ENCODE peak calls at places on chromosomes 13 and 19, in seven cellular contexts. J, T, O, G, P, M and A are unnamed samples.

GRCh38 chr13:97468331-97468730 is 34.4 kb downstream of the RAP2A start:
- DNase-seq in J (no peak), T (no peak), O (no peak), G (no peak), P (peak; percentile 16), M (no peak), A (no peak)

GRCh38 chr13:83340170-83340569 is 542.1 kb downstream of the SLITRK1 start:
- DNase-seq in J (no peak), T (no peak), O (no peak), G (no peak), P (no peak), M (no peak), A (no peak)

GRCh38 chr19:10602330-10603083 is 15.4 kb upstream of the AP1M2 start:
- DNase-seq in J (peak; percentile 90), T (no peak), O (peak; percentile 75), G (peak; percentile 52), P (no peak), M (peak; percentile 84), A (peak; percentile 98)

GRCh38 chr19:38638461-38638860 is 9.0 kb upstream of the ACTN4 start:
- DNase-seq in J (no peak), T (no peak), O (no peak), G (no peak), P (no peak), M (no peak), A (no peak)

GRCh38 chr13:23899555-23899954 is 2.3 kb upstream of the C1QTNF9B start:
- DNase-seq in J (peak; percentile 33), T (peak; percentile 11), O (peak; percentile 36), G (no peak), P (no peak), M (no peak), A (peak; percentile 32)

GRCh38 chr19:33828266-33829075 is 31.8 kb downstream of the KCTD15 start:
- DNase-seq in J (no peak), T (no peak), O (no peak), G (no peak), P (no peak), M (no peak), A (no peak)

GRCh38 chr19:9819590-9819898 is 665 bp upstream of the FBXL12 start:
- DNase-seq in J (no peak), T (no peak), O (no peak), G (no peak), P (no peak), M (no peak), A (no peak)

GRCh38 chr19:16441661-16442071 is 30.1 kb downstream of the EPS15L1 start:
- DNase-seq in J (peak; percentile 71), T (no peak), O (peak; percentile 59), G (no peak), P (no peak), M (no peak), A (no peak)

GRCh38 chr13:60062502-60062901 is 101.2 kb downstream of the DIAPH3 start:
- DNase-seq in J (no peak), T (no peak), O (no peak), G (no peak), P (no peak), M (no peak), A (no peak)

GRCh38 chr13:23433171-23434153 is at the start of gene SACS:
- DNase-seq in J (no peak), T (no peak), O (peak; percentile 68), G (no peak), P (no peak), M (no peak), A (peak; percentile 21)

GRCh38 chr13:91232716-91233115 is 114.8 kb upstream of the MIR17HG start:
- DNase-seq in J (no peak), T (no peak), O (no peak), G (no peak), P (no peak), M (no peak), A (no peak)

GRCh38 chr19:19320362-19321142 is at the start of the genes MAU2 and SUGP1:
- DNase-seq in J (peak; percentile 95), T (peak; percentile 46), O (peak; percentile 79), G (peak; percentile 75), P (peak; percentile 77), M (peak; percentile 88), A (peak; percentile 98)

GRCh38 chr13:30108913-30109237 is 198.5 kb downstream of the KATNAL1 start:
- DNase-seq in J (no peak), T (no peak), O (no peak), G (no peak), P (no peak), M (no peak), A (no peak)

GRCh38 chr13:21785990-21786389 is 115.1 kb downstream of the FGF9 start:
- DNase-seq in J (no peak), T (no peak), O (no peak), G (no peak), P (no peak), M (no peak), A (no peak)
- TF ChIP-seq CTCF in J (no peak), T (no peak), O (no peak), G (no peak), P (no peak), M (no peak), A (no peak)

DNA sequence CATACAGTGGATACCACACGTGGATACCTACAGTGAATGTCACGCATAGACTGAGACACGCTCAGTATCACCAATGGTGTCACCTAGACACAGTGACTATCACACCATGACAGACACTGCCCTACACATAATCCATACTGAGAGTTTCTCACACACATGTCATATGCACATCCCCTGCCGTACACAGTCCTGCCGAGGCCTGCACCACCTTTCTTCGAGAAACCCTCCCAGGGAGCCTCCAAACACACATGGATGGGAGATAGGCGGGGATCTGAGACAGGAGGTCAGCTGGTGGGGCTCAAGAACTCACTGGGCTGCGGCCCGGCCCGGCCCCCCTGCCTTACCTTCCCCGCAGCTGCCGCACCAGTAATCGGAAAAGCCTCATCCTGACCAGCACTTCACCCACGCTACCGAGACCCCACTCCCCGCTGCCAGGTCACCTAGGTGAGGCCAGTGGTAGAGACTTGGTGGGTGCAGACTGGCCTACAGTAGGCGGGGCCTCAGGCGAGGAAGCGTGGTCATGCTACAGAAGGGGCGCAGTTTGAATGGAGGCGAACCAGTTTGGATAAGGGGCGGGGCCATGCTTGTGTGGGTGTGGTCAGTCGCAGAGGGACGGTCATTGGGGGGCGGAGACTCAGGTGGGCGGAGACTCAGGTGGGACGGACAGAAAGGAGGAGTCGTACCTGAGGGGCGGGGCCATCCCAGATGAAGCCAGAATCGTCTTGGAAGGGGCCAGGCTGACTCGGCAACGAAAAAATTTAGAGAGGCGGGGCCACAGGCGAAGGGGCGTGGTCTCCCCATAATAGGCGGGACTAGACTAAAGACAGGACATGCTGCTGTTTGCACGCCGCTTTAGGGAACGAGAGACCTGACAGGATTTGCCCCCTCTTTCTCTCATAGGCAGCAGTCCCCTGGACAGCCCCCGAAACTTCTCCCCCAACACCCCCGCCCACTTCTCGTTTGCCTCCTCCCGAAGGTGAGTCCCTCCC is 2.1 kb downstream of the MAST1 start:
- DNase-seq in J (peak; percentile 90), T (no peak), O (peak; percentile 66), G (peak; percentile 47), P (no peak), M (peak; percentile 44), A (peak; percentile 76)
- TF ChIP-seq CTCF in J (no peak), T (no peak), O (no peak), G (no peak), P (no peak), M (no peak), A (no peak)

GRCh38 chr13:49532593-49532992 is 36.8 kb downstream of the PHF11 start:
- DNase-seq in J (no peak), T (no peak), O (no peak), G (no peak), P (no peak), M (no peak), A (no peak)

GRCh38 chr13:49530452-49530851 is 34.7 kb downstream of the PHF11 start:
- DNase-seq in J (peak; percentile 76), T (no peak), O (no peak), G (no peak), P (no peak), M (no peak), A (no peak)

GRCh38 chr13:49527123-49527522 is 31.4 kb downstream of the PHF11 start:
- DNase-seq in J (peak; percentile 15), T (no peak), O (no peak), G (no peak), P (no peak), M (no peak), A (no peak)

GRCh38 chr13:49524740-49525501 is 29.2 kb downstream of the PHF11 start:
- DNase-seq in J (no peak), T (no peak), O (no peak), G (no peak), P (no peak), M (no peak), A (no peak)

GRCh38 chr13:49528161-49528560 is 32.4 kb downstream of the PHF11 start:
- DNase-seq in J (no peak), T (no peak), O (no peak), G (no peak), P (no peak), M (no peak), A (no peak)
- TF ChIP-seq CTCF in J (no peak), T (no peak), O (no peak), G (no peak), P (no peak), M (no peak), A (no peak)

DNA sequence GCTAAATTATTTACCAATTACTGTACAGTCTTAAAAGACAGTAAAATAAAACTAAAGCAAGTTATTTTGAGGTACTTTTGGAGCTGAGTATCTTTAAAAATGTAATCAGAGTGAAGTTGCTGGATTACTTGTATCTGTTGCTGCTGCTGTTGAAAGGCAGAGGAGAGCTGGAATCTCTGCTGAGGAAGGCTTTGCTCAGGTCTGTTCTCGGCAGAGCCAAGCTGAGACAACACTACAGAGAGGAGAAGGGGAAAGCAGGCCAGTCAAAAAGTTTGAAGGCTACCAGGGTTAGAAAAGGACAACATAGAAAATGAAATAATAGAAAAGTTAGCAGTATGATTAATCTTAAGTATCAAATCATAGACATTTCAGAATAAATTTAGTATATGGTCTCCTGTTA is 9.8 kb downstream of the EXOSC8 start:
- DNase-seq in J (no peak), T (no peak), O (no peak), G (no peak), P (no peak), M (no peak), A (no peak)
- TF ChIP-seq CTCF in J (no peak), T (no peak), O (no peak), G (no peak), P (no peak), M (no peak), A (no peak)

GRCh38 chr13:74306496-74306895 is 172.3 kb upstream of the KLF12 start:
- DNase-seq in J (no peak), T (no peak), O (no peak), G (no peak), P (peak; percentile 39), M (no peak), A (no peak)
- TF ChIP-seq CTCF in J (no peak), T (peak; percentile 17), O (no peak), G (no peak), P (peak; percentile 22), M (no peak), A (no peak)

DNA sequence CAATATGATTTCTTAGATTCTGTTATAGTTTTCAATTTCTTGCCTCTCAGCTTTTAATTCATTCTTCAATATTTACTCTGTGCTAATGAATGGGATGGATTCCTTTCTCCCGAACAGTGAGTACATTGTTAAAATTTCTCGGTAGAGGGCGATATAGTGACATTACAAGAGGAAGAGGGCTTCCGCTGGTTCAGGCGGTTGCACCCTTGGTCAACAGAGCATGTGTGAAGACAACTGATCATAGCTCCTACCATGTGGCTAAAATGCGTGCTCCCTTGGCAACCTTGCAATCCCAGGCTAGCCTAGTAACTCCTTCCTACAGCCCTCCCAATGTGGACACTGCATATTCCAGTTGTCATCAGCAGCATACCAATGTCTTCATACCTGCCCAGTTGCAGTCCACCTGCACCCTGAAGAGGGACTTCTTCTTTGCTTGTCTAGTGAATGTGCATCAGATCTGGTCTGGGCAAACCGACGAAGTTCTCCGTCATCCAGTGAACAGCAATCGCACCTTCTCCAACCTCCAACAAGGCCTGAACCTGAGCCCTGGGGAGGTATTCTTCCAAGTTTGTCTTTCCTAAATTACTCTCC is 653.0 kb upstream of the GPC6 start:
- DNase-seq in J (no peak), T (no peak), O (no peak), G (no peak), P (no peak), M (no peak), A (no peak)
- TF ChIP-seq CTCF in J (no peak), T (no peak), O (peak; percentile 56), G (no peak), P (no peak), M (no peak), A (no peak)